ENCODE peak calls at places on chromosomes 12 and 14, in five cellular contexts. Y, S, P, Z and D are unnamed samples.

GRCh38 chr14:30798961-30799360 is 75.4 kb upstream of the COCH start:
- DNase-seq in Y (no peak), P (no peak), Z (no peak), S (no peak), D (no peak)

GRCh38 chr12:121230538-121230907 is 20.6 kb downstream of the P2RX4 start:
- DNase-seq in S (no peak), Z (no peak), Y (no peak), P (no peak), D (no peak)

GRCh38 chr14:79822034-79822433 is 389.3 kb downstream of the DIO2 start:
- DNase-seq in P (no peak), Z (no peak), Y (no peak), S (no peak), D (no peak)

GRCh38 chr12:104276192-104277131 is 27.1 kb upstream of the EID3 start:
- DNase-seq in Z (no peak), S (no peak), P (no peak), Y (no peak), D (no peak)

GRCh38 chr12:29796823-29797263 is 13.1 kb upstream of the TMTC1 start:
- DNase-seq in P (no peak), Z (no peak), Y (no peak), S (peak), D (no peak)

GRCh38 chr14:99752486-99753121 is 40.6 kb upstream of the EML1 start:
- DNase-seq in S (no peak), Z (no peak), Y (no peak), P (no peak), D (no peak)

GRCh38 chr12:14701808-14702568 is 5.6 kb upstream of the GUCY2C start:
- DNase-seq in Y (no peak), P (no peak), S (no peak), Z (no peak), D (no peak)

GRCh38 chr12:131129839-131130238 is 176.1 kb downstream of the ADGRD1 start:
- DNase-seq in S (no peak), Y (no peak), P (no peak), Z (no peak), D (no peak)

GRCh38 chr14:67734675-67735074 is 33.0 kb downstream of the RDH12 start:
- DNase-seq in Z (no peak), Y (no peak), P (no peak), S (no peak), D (no peak)

GRCh38 chr12:2336409-2336829 is 283.6 kb downstream of the CACNA1C start:
- DNase-seq in P (no peak), Y (no peak), Z (no peak), S (peak), D (peak)

GRCh38 chr12:130425698-130426245 is 88.1 kb downstream of the PIWIL1 start:
- DNase-seq in P (no peak), Y (no peak), S (no peak), Z (no peak), D (no peak)

GRCh38 chr14:23364164-23364571 is 804 bp downstream of the EFS start:
- DNase-seq in Y (no peak), P (no peak), S (no peak), Z (no peak), D (peak)